ENCODE peak calls at places on chromosome 16, in four cellular contexts. E, V, D and S are unnamed samples.

GRCh38 chr16:57916735-57917450 is 54.0 kb downstream of the CNGB1 start:
- DNase-seq in E (no peak), V (no peak), D (no peak), S (no peak)

GRCh38 chr16:3243882-3244281 is 8.9 kb upstream of the ZNF200 start:
- DNase-seq in E (no peak), V (no peak), D (no peak), S (peak)

GRCh38 chr16:48603647-48604376 is 6.2 kb downstream of the N4BP1 start:
- DNase-seq in E (no peak), V (no peak), D (no peak), S (no peak)

GRCh38 chr16:66952430-66953139 is 8.5 kb upstream of the CES3 start:
- DNase-seq in E (no peak), V (no peak), D (no peak), S (no peak)

GRCh38 chr16:50326835-50327465 is 41.8 kb downstream of the BRD7 start:
- DNase-seq in E (peak), V (peak), D (no peak), S (no peak)

GRCh38 chr16:58511933-58512815 is 3.1 kb upstream of the SETD6 start:
- DNase-seq in E (peak), V (peak), D (peak), S (no peak)

GRCh38 chr16:82067042-82067809 is 32.2 kb downstream of the HSD17B2 start:
- DNase-seq in E (no peak), V (no peak), D (no peak), S (no peak)

GRCh38 chr16:58435779-58436178 is 43.5 kb downstream of the GINS3 start:
- DNase-seq in E (no peak), V (no peak), D (no peak), S (no peak)

GRCh38 chr16:83901101-83901500 is 2.2 kb downstream of the MLYCD start:
- DNase-seq in E (no peak), V (no peak), D (no peak), S (no peak)

GRCh38 chr16:53619247-53619646 is 84.4 kb downstream of the RPGRIP1L start:
- DNase-seq in E (no peak), V (no peak), D (no peak), S (no peak)

GRCh38 chr16:57084996-57085395 is 7.4 kb upstream of the CPNE2 start:
- DNase-seq in E (peak), V (no peak), D (no peak), S (no peak)

GRCh38 chr16:25959216-25959615 is 267.5 kb downstream of the HS3ST4 start:
- DNase-seq in E (no peak), V (no peak), D (no peak), S (no peak)

GRCh38 chr16:66871840-66872239 is 8.5 kb upstream of the PDP2 start:
- DNase-seq in E (no peak), V (no peak), D (no peak), S (no peak)

GRCh38 chr16:15820837-15821236 is 36.0 kb downstream of the MYH11 start:
- DNase-seq in E (no peak), V (no peak), D (no peak), S (no peak)

GRCh38 chr16:17544785-17545184 is 74.0 kb upstream of the XYLT1 start:
- DNase-seq in E (peak), V (no peak), D (no peak), S (no peak)

GRCh38 chr16:17845031-17845430 is 374.3 kb upstream of the XYLT1 start:
- DNase-seq in E (no peak), V (no peak), D (no peak), S (no peak)

GRCh38 chr16:47872228-47872627 is 283.6 kb downstream of the ABCC12 start:
- DNase-seq in E (no peak), V (no peak), D (no peak), S (no peak)

GRCh38 chr16:27853101-27853500 is 210.4 kb downstream of the GSG1L start:
- DNase-seq in E (no peak), V (no peak), D (no peak), S (no peak)

GRCh38 chr16:2866422-2866821 is 8.5 kb upstream of the PRSS22 start:
- DNase-seq in E (no peak), V (no peak), D (no peak), S (no peak)

GRCh38 chr16:80100846-80101451 is 439.8 kb upstream of the DYNLRB2 start:
- DNase-seq in E (no peak), V (no peak), D (no peak), S (no peak)

GRCh38 chr16:67278773-67279295 is 498 bp upstream of the PLEKHG4 start:
- DNase-seq in E (no peak), V (no peak), D (no peak), S (no peak)

GRCh38 chr16:58044266-58045019 is 18.9 kb downstream of the MMP15 start:
- DNase-seq in E (no peak), V (no peak), D (no peak), S (no peak)

GRCh38 chr16:23509763-23510153 is 536 bp downstream of the GGA2 start:
- DNase-seq in E (peak), V (peak), D (peak), S (no peak)

GRCh38 chr16:57984443-57985203 is 13.7 kb upstream of the CNGB1 start:
- DNase-seq in E (no peak), V (peak), D (peak), S (no peak)

GRCh38 chr16:70512456-70512855 is 10.9 kb downstream of the COG4 start:
- DNase-seq in E (no peak), V (no peak), D (no peak), S (no peak)

DNA sequence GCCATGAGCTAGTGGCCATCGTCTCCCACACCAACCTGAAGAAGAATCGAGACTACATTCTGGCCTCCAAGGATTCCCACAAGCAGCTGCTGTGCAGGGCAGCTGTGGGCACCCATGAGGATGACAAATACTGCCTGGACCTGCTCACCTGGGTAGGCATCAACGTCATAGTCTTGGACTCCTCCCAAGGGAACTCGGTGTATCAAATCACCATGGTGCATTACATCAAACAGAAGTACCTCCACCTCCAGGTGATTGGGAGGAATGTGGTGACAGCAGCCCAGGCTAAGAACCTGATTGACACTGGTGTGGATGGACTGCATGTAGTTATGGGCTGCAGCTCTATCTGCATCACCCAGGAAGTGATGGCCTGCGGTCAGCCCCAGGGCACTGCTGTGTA is 70.2 kb downstream of the GRIN2A start:
- DNase-seq in E (no peak), V (no peak), D (no peak), S (no peak)
- TF ChIP-seq CTCF in E (no peak), V (no peak), D (no peak), S (no peak)

GRCh38 chr16:74450236-74450635 is 29.0 kb upstream of the CLEC18B start:
- DNase-seq in E (no peak), V (peak), D (no peak), S (no peak)
- H3K4me3 ChIP-seq in E (no peak), V (no peak), D (no peak), S (no peak)

DNA sequence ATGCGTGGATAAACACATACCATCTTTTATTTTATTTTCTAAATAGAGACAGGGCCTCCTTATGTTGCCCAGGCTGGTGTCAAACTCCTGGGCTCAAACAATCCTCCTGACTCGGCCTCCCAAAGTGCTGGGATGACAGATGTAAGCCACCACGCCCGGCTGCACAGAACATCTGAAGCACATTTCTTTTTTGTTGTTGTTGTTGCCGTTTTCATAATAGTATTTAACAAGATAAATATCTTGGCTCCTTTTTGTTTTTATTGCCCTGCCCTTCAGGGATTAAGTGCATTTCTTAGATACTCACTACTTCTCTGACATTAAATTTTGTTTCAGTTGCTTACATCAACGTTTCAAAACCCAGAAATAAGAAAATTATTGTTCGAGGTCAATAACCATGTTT is 37.4 kb downstream of the ANKRD11 start:
- DNase-seq in E (no peak), V (no peak), D (no peak), S (no peak)
- TF ChIP-seq CTCF in E (no peak), V (no peak), D (no peak), S (no peak)

DNA sequence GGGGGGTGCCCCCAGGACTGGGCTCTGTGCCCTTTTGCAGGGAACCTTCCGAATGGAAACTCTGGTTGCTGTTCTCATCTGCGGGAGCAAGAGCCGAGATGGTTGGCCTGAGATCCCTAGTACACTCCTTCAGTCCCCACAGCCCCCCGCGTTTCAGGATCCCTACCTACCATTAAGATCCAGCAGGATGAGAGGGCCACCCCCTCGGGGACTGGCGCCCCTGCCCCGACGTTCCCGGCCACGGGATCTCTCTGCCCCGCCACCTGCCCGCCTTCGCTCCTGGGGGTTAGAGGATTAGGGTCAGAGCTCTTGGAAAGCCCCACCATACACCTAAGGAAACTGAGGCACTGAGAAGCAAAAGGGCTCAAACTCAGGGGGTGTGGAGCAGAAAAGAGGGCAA is 1.2 kb downstream of the BCL7C start:
- DNase-seq in E (no peak), V (no peak), D (no peak), S (no peak)
- H3K4me3 ChIP-seq in E (peak), V (peak), D (peak), S (peak)